ENCODE peak calls at places on chromosomes 13 and 19, in ten cellular contexts. V, N, L, Q, H, M, P, O, U and G are unnamed samples.

GRCh38 chr13:110610955-110611595 is 4.3 kb upstream of the NAXD start:
- DNase-seq in P (no peak), O (no peak), M (no peak), L (no peak), U (no peak), Q (peak; percentile 16), V (no peak), H (no peak), N (no peak), G (no peak)

GRCh38 chr13:66322193-66322592 is 907.9 kb downstream of the PCDH9 start:
- DNase-seq in L (no peak), U (no peak), H (no peak), Q (no peak), N (no peak), O (no peak), P (no peak), V (no peak), M (no peak), G (no peak)

GRCh38 chr13:60000081-60000480 is 163.6 kb downstream of the DIAPH3 start:
- DNase-seq in H (no peak), U (no peak), V (no peak), P (no peak), O (no peak), M (no peak), N (no peak), Q (no peak), L (no peak), G (no peak)

GRCh38 chr19:30664358-30665058 is 292.3 kb downstream of the ZNF536 start:
- DNase-seq in Q (peak; percentile 64), O (no peak), U (peak; percentile 27), M (peak; percentile 4), V (no peak), H (no peak), P (peak; percentile 2), L (peak; percentile 63), N (no peak), G (peak; percentile 33)

GRCh38 chr13:42405665-42406390 is 133.9 kb downstream of the AKAP11 start:
- DNase-seq in Q (no peak), V (peak; percentile 54), N (peak; percentile 43), L (no peak), P (no peak), M (no peak), H (peak; percentile 59), O (peak; percentile 1), U (peak; percentile 86), G (no peak)

GRCh38 chr19:35223856-35224505 is 4.6 kb downstream of the FAM187B start:
- DNase-seq in Q (no peak), L (no peak), H (no peak), M (no peak), V (no peak), N (no peak), U (no peak), O (no peak), P (no peak), G (no peak)

GRCh38 chr13:91017031-91017668 is 330.3 kb upstream of the MIR17HG start:
- DNase-seq in M (peak; percentile 77), P (peak; percentile 88), L (peak; percentile 73), U (peak; percentile 46), Q (peak; percentile 49), H (no peak), N (no peak), V (peak; percentile 14), O (no peak), G (peak; percentile 59)

GRCh38 chr19:16384688-16385087 is 60.1 kb downstream of the KLF2 start:
- DNase-seq in N (no peak), M (no peak), Q (no peak), O (no peak), L (no peak), P (no peak), U (no peak), H (no peak), V (no peak), G (no peak)